ENCODE peak calls at places on chromosomes 7 and 10, in ten cellular contexts. One of them, this sample, is unnamed.

GRCh38 chr10:24012249-24012803 is 196.6 kb upstream of the KIAA1217 start:
- DNase-seq in esophagus muscularis mucosa: no peak
- DNase-seq in progenitor cell of endocrine pancreas: no peak
- DNase-seq in NCI-H446: no peak
- DNase-seq in C1 segment of cervical spinal cord: no peak
- DNase-seq in AG04450: no peak
- DNase-seq in DMS153: no peak
- DNase-seq in activated CD4-positive, alpha-beta T cell treated with anti-CD3 and anti-CD28 coated beads, Interleukin-2, amount 50 U/mL, for 48 hours: no peak
- DNase-seq in choroid plexus epithelial cell: no peak
- DNase-seq in left ventricle myocardium inferior: no peak
- DNase-seq in this sample: no peak

GRCh38 chr10:101848408-101848807 is 4.8 kb upstream of the KCNIP2 start:
- DNase-seq in esophagus muscularis mucosa: no peak
- DNase-seq in progenitor cell of endocrine pancreas: no peak
- DNase-seq in NCI-H446: no peak
- DNase-seq in C1 segment of cervical spinal cord: no peak
- DNase-seq in AG04450: no peak
- DNase-seq in DMS153: no peak
- DNase-seq in activated CD4-positive, alpha-beta T cell treated with anti-CD3 and anti-CD28 coated beads, Interleukin-2, amount 50 U/mL, for 48 hours: no peak
- DNase-seq in choroid plexus epithelial cell: peak
- DNase-seq in left ventricle myocardium inferior: no peak
- DNase-seq in this sample: no peak

GRCh38 chr7:91912500-91912899 is 28.2 kb upstream of the AKAP9 start:
- DNase-seq in esophagus muscularis mucosa: no peak
- DNase-seq in progenitor cell of endocrine pancreas: no peak
- DNase-seq in NCI-H446: no peak
- DNase-seq in C1 segment of cervical spinal cord: no peak
- DNase-seq in AG04450: no peak
- DNase-seq in DMS153: no peak
- DNase-seq in activated CD4-positive, alpha-beta T cell treated with anti-CD3 and anti-CD28 coated beads, Interleukin-2, amount 50 U/mL, for 48 hours: no peak
- DNase-seq in choroid plexus epithelial cell: peak
- DNase-seq in left ventricle myocardium inferior: no peak
- DNase-seq in this sample: no peak

GRCh38 chr10:98266647-98267046 is 1.3 kb downstream of the LOXL4 start:
- DNase-seq in esophagus muscularis mucosa: no peak
- DNase-seq in progenitor cell of endocrine pancreas: no peak
- DNase-seq in NCI-H446: no peak
- DNase-seq in C1 segment of cervical spinal cord: no peak
- DNase-seq in AG04450: no peak
- DNase-seq in DMS153: no peak
- DNase-seq in activated CD4-positive, alpha-beta T cell treated with anti-CD3 and anti-CD28 coated beads, Interleukin-2, amount 50 U/mL, for 48 hours: no peak
- DNase-seq in choroid plexus epithelial cell: no peak
- DNase-seq in left ventricle myocardium inferior: no peak
- DNase-seq in this sample: no peak

GRCh38 chr10:124158592-124158991 is 65.2 kb upstream of the CHST15 start:
- DNase-seq in esophagus muscularis mucosa: no peak
- DNase-seq in progenitor cell of endocrine pancreas: no peak
- DNase-seq in NCI-H446: no peak
- DNase-seq in C1 segment of cervical spinal cord: no peak
- DNase-seq in AG04450: no peak
- DNase-seq in DMS153: no peak
- DNase-seq in activated CD4-positive, alpha-beta T cell treated with anti-CD3 and anti-CD28 coated beads, Interleukin-2, amount 50 U/mL, for 48 hours: no peak
- DNase-seq in choroid plexus epithelial cell: no peak
- DNase-seq in left ventricle myocardium inferior: no peak
- DNase-seq in this sample: no peak

GRCh38 chr7:54932818-54933543 is 85.8 kb upstream of the EGFR start:
- DNase-seq in esophagus muscularis mucosa: no peak
- DNase-seq in progenitor cell of endocrine pancreas: peak
- DNase-seq in NCI-H446: no peak
- DNase-seq in C1 segment of cervical spinal cord: peak
- DNase-seq in AG04450: peak
- DNase-seq in DMS153: peak
- DNase-seq in activated CD4-positive, alpha-beta T cell treated with anti-CD3 and anti-CD28 coated beads, Interleukin-2, amount 50 U/mL, for 48 hours: no peak
- DNase-seq in choroid plexus epithelial cell: peak
- DNase-seq in left ventricle myocardium inferior: peak
- DNase-seq in this sample: peak

GRCh38 chr7:79711660-79712059 is 258.2 kb upstream of the MAGI2 start:
- DNase-seq in esophagus muscularis mucosa: no peak
- DNase-seq in progenitor cell of endocrine pancreas: no peak
- DNase-seq in NCI-H446: no peak
- DNase-seq in C1 segment of cervical spinal cord: no peak
- DNase-seq in AG04450: no peak
- DNase-seq in DMS153: no peak
- DNase-seq in activated CD4-positive, alpha-beta T cell treated with anti-CD3 and anti-CD28 coated beads, Interleukin-2, amount 50 U/mL, for 48 hours: no peak
- DNase-seq in choroid plexus epithelial cell: no peak
- DNase-seq in left ventricle myocardium inferior: no peak
- DNase-seq in this sample: no peak

GRCh38 chr10:116216676-116217075 is 56.3 kb downstream of the GFRA1 start:
- DNase-seq in esophagus muscularis mucosa: no peak
- DNase-seq in progenitor cell of endocrine pancreas: no peak
- DNase-seq in NCI-H446: no peak
- DNase-seq in C1 segment of cervical spinal cord: no peak
- DNase-seq in AG04450: no peak
- DNase-seq in DMS153: no peak
- DNase-seq in activated CD4-positive, alpha-beta T cell treated with anti-CD3 and anti-CD28 coated beads, Interleukin-2, amount 50 U/mL, for 48 hours: no peak
- DNase-seq in choroid plexus epithelial cell: no peak
- DNase-seq in left ventricle myocardium inferior: no peak
- DNase-seq in this sample: no peak

GRCh38 chr10:5932345-5932744 is 42.3 kb downstream of the FBH1 start:
- DNase-seq in esophagus muscularis mucosa: no peak
- DNase-seq in progenitor cell of endocrine pancreas: no peak
- DNase-seq in NCI-H446: no peak
- DNase-seq in C1 segment of cervical spinal cord: no peak
- DNase-seq in AG04450: no peak
- DNase-seq in DMS153: no peak
- DNase-seq in activated CD4-positive, alpha-beta T cell treated with anti-CD3 and anti-CD28 coated beads, Interleukin-2, amount 50 U/mL, for 48 hours: no peak
- DNase-seq in choroid plexus epithelial cell: no peak
- DNase-seq in left ventricle myocardium inferior: no peak
- DNase-seq in this sample: no peak

GRCh38 chr7:112481833-112482669 is 1.3 kb downstream of the LSMEM1 start:
- DNase-seq in esophagus muscularis mucosa: no peak
- DNase-seq in progenitor cell of endocrine pancreas: no peak
- DNase-seq in NCI-H446: no peak
- DNase-seq in C1 segment of cervical spinal cord: no peak
- DNase-seq in AG04450: no peak
- DNase-seq in DMS153: no peak
- DNase-seq in activated CD4-positive, alpha-beta T cell treated with anti-CD3 and anti-CD28 coated beads, Interleukin-2, amount 50 U/mL, for 48 hours: no peak
- DNase-seq in choroid plexus epithelial cell: peak
- DNase-seq in left ventricle myocardium inferior: peak
- DNase-seq in this sample: no peak

GRCh38 chr7:1175967-1176851 is 16.2 kb upstream of the ZFAND2A start:
- DNase-seq in esophagus muscularis mucosa: peak
- DNase-seq in progenitor cell of endocrine pancreas: peak
- DNase-seq in NCI-H446: peak
- DNase-seq in C1 segment of cervical spinal cord: peak
- DNase-seq in AG04450: no peak
- DNase-seq in DMS153: peak
- DNase-seq in activated CD4-positive, alpha-beta T cell treated with anti-CD3 and anti-CD28 coated beads, Interleukin-2, amount 50 U/mL, for 48 hours: peak
- DNase-seq in choroid plexus epithelial cell: peak
- DNase-seq in left ventricle myocardium inferior: peak
- DNase-seq in this sample: peak

GRCh38 chr7:33596694-33597093 is 308.6 kb upstream of the BMPER start:
- DNase-seq in esophagus muscularis mucosa: no peak
- DNase-seq in progenitor cell of endocrine pancreas: no peak
- DNase-seq in NCI-H446: no peak
- DNase-seq in C1 segment of cervical spinal cord: no peak
- DNase-seq in AG04450: no peak
- DNase-seq in DMS153: no peak
- DNase-seq in activated CD4-positive, alpha-beta T cell treated with anti-CD3 and anti-CD28 coated beads, Interleukin-2, amount 50 U/mL, for 48 hours: no peak
- DNase-seq in choroid plexus epithelial cell: no peak
- DNase-seq in left ventricle myocardium inferior: no peak
- DNase-seq in this sample: no peak

GRCh38 chr10:29480281-29480954 is 154.4 kb downstream of the SVIL start:
- DNase-seq in esophagus muscularis mucosa: no peak
- DNase-seq in progenitor cell of endocrine pancreas: no peak
- DNase-seq in NCI-H446: no peak
- DNase-seq in C1 segment of cervical spinal cord: no peak
- DNase-seq in AG04450: no peak
- DNase-seq in DMS153: no peak
- DNase-seq in activated CD4-positive, alpha-beta T cell treated with anti-CD3 and anti-CD28 coated beads, Interleukin-2, amount 50 U/mL, for 48 hours: no peak
- DNase-seq in choroid plexus epithelial cell: no peak
- DNase-seq in left ventricle myocardium inferior: no peak
- DNase-seq in this sample: no peak

GRCh38 chr10:14648042-14648765 is 126.5 kb downstream of the FAM107B start:
- DNase-seq in esophagus muscularis mucosa: no peak
- DNase-seq in progenitor cell of endocrine pancreas: peak
- DNase-seq in NCI-H446: no peak
- DNase-seq in C1 segment of cervical spinal cord: peak
- DNase-seq in AG04450: peak
- DNase-seq in DMS153: peak
- DNase-seq in activated CD4-positive, alpha-beta T cell treated with anti-CD3 and anti-CD28 coated beads, Interleukin-2, amount 50 U/mL, for 48 hours: peak
- DNase-seq in choroid plexus epithelial cell: peak
- DNase-seq in left ventricle myocardium inferior: peak
- DNase-seq in this sample: peak

GRCh38 chr10:130138479-130138866 is 2.3 kb downstream of the GLRX3 start:
- DNase-seq in esophagus muscularis mucosa: no peak
- DNase-seq in progenitor cell of endocrine pancreas: no peak
- DNase-seq in NCI-H446: no peak
- DNase-seq in C1 segment of cervical spinal cord: no peak
- DNase-seq in AG04450: no peak
- DNase-seq in DMS153: peak
- DNase-seq in activated CD4-positive, alpha-beta T cell treated with anti-CD3 and anti-CD28 coated beads, Interleukin-2, amount 50 U/mL, for 48 hours: peak
- DNase-seq in choroid plexus epithelial cell: peak
- DNase-seq in left ventricle myocardium inferior: no peak
- DNase-seq in this sample: no peak